ENCODE peak calls at places on chromosomes 13 and 19, in four cellular contexts. B is fibroblast of lung, H is A673, I is IMR-90. V is an unnamed sample.

GRCh38 chr19:8208710-8209110 is 460 bp upstream of the CERS4 start:
- DNase-seq in B (no peak), H (no peak), I (no peak), V (no peak)

GRCh38 chr13:44800626-44801025 is 188.6 kb downstream of the NUFIP1 start:
- DNase-seq in B (no peak), H (no peak), I (no peak), V (no peak)

GRCh38 chr19:33280351-33280921 is 21.9 kb downstream of the CEBPA start:
- DNase-seq in B (no peak), H (no peak), I (no peak), V (no peak)

GRCh38 chr13:30666113-30666512 is 48.4 kb downstream of the USPL1 start:
- DNase-seq in B (no peak), H (no peak), I (no peak), V (no peak)

GRCh38 chr13:22821589-22821988 is 359.2 kb upstream of the SGCG start:
- DNase-seq in B (no peak), H (no peak), I (no peak), V (no peak)

GRCh38 chr13:26051231-26052135 is at the start of gene SHISA2:
- DNase-seq in B (peak; percentile 67), H (peak; percentile 65), I (peak; percentile 31), V (no peak)

GRCh38 chr13:44989941-44990340 is 603 bp downstream of the GPALPP1 start:
- DNase-seq in B (no peak), H (no peak), I (no peak), V (no peak)

GRCh38 chr19:22634450-22634827 is 315 bp downstream of the ZNF492 start:
- DNase-seq in B (no peak), H (no peak), I (no peak), V (no peak)

GRCh38 chr19:55487884-55488687 is at the start of gene SSC5D:
- DNase-seq in B (peak; percentile 65), H (no peak), I (peak; percentile 26), V (no peak)

GRCh38 chr19:17753976-17754375 is 2.7 kb downstream of the FCHO1 start:
- DNase-seq in B (no peak), H (peak; percentile 44), I (no peak), V (no peak)

GRCh38 chr13:113299951-113300350 is 2.9 kb downstream of the LAMP1 start:
- DNase-seq in B (no peak), H (no peak), I (no peak), V (no peak)

GRCh38 chr13:99124695-99125334 is 75.8 kb upstream of the UBAC2 start:
- DNase-seq in B (peak; percentile 79), H (peak; percentile 65), I (peak; percentile 45), V (peak; percentile 94)

GRCh38 chr13:66461021-66461420 is 769.1 kb downstream of the PCDH9 start:
- DNase-seq in B (peak; percentile 60), H (no peak), I (peak; percentile 54), V (no peak)

GRCh38 chr19:43470288-43470687 is 4.9 kb upstream of the LYPD3 start:
- DNase-seq in B (peak; percentile 76), H (no peak), I (peak; percentile 93), V (peak; percentile 66)

GRCh38 chr13:79631260-79631659 is 150.3 kb downstream of the NDFIP2 start:
- DNase-seq in B (peak; percentile 75), H (peak; percentile 87), I (peak; percentile 49), V (peak; percentile 32)

GRCh38 chr19:45615795-45616708 is 14.0 kb upstream of the GPR4 start:
- DNase-seq in B (peak; percentile 79), H (peak; percentile 94), I (peak; percentile 80), V (peak; percentile 89)

GRCh38 chr19:898663-899062 is 5.4 kb downstream of the RNU6-9 start:
- DNase-seq in B (no peak), H (peak; percentile 49), I (no peak), V (no peak)

GRCh38 chr13:27006519-27007161 is 165.0 kb downstream of the USP12 start:
- DNase-seq in B (peak; percentile 34), H (peak; percentile 32), I (peak; percentile 12), V (no peak)

GRCh38 chr13:105817011-105817410 is 718.5 kb downstream of the EFNB2 start:
- DNase-seq in B (no peak), H (no peak), I (no peak), V (no peak)

GRCh38 chr19:18668252-18668631 is 15.2 kb upstream of the CRTC1 start:
- DNase-seq in B (no peak), H (no peak), I (no peak), V (no peak)

GRCh38 chr13:105343134-105343806 is 1192.2 kb downstream of the EFNB2 start:
- DNase-seq in B (peak; percentile 78), H (no peak), I (peak; percentile 59), V (no peak)

GRCh38 chr19:12983561-12984142 is 11.6 kb upstream of the NFIX start:
- DNase-seq in B (peak; percentile 63), H (peak; percentile 85), I (peak; percentile 70), V (peak; percentile 89)

GRCh38 chr19:17076539-17076919 is 952 bp downstream of the MYO9B start:
- DNase-seq in B (no peak), H (no peak), I (no peak), V (no peak)

GRCh38 chr19:17933414-17934129 is 757 bp downstream of the CCDC124 start:
- DNase-seq in B (peak; percentile 48), H (no peak), I (peak; percentile 42), V (peak; percentile 40)

GRCh38 chr13:66329988-66330429 is 900.1 kb downstream of the PCDH9 start:
- DNase-seq in B (peak; percentile 22), H (peak; percentile 3), I (peak; percentile 37), V (no peak)

GRCh38 chr19:3788991-3789778 is 3.0 kb upstream of the MATK start:
- DNase-seq in B (no peak), H (no peak), I (no peak), V (no peak)

GRCh38 chr19:16825312-16826168 is 3.7 kb upstream of the SIN3B start:
- DNase-seq in B (peak; percentile 79), H (peak; percentile 76), I (peak; percentile 63), V (peak; percentile 78)

GRCh38 chr19:18156841-18157464 is 4.0 kb downstream of the PIK3R2 start:
- DNase-seq in B (peak; percentile 82), H (peak; percentile 30), I (peak; percentile 83), V (no peak)

GRCh38 chr13:36530050-36530789 is 97.9 kb downstream of the CCNA1 start:
- DNase-seq in B (peak; percentile 88), H (peak; percentile 67), I (no peak), V (no peak)

GRCh38 chr13:23570099-23570926 is at the start of gene TNFRSF19:
- DNase-seq in B (peak; percentile 92), H (peak; percentile 49), I (peak; percentile 91), V (no peak)

DNA sequence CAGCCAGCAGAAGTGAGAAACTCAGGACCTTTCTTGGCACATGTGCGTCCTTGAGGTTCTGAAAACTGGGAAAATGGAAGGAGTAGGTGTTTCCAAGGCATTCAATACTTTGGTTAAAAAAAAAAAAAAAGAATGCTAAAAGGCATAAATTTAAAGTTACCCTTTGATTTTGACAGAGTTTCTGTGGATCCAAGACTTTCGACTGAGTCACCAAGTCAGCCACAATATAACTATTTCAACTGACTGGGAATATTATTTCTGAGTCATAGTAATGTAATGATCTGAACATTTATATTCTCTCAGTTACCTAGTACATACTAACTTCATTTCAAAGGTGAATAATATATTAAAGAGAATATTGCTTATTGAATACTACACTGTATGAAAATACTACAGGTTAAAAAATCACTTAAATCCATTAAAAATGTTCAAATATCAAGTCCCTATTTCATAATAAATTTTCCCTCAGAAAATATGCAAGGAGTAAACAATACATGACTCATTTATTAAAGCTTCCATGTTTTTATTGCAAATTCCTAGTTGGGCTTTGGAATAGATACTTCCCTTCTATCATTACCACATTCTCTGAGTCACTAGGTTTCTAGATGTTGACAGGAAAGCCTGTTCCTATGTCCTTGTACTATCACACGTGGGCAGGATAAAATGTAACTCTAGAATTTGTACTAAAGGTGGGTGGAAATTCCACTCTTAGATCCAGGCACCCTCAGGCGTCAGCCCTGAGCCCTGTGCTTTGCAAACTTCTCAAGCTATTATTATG is 2.3 kb upstream of the ITGBL1 start:
- DNase-seq in B (peak; percentile 96), H (no peak), I (peak; percentile 93), V (no peak)
- H3K4me1 ChIP-seq in B (peaks cover 24% of the 10 kb centered on the region), H (peaks cover 30% of the 10 kb centered on the region), I (peaks cover 27% of the 10 kb centered on the region), V (peaks cover 53% of the 10 kb centered on the region)

GRCh38 chr13:28451482-28452217 is 43.3 kb downstream of the FLT1 start:
- DNase-seq in B (no peak), H (no peak), I (no peak), V (no peak)

GRCh38 chr13:28452755-28453154 is 42.2 kb downstream of the FLT1 start:
- DNase-seq in B (no peak), H (no peak), I (no peak), V (no peak)

GRCh38 chr13:28459911-28460310 is 35.0 kb downstream of the FLT1 start:
- DNase-seq in B (no peak), H (no peak), I (no peak), V (no peak)

GRCh38 chr13:28458604-28459003 is 36.3 kb downstream of the FLT1 start:
- DNase-seq in B (no peak), H (no peak), I (no peak), V (no peak)

GRCh38 chr13:28455580-28456194 is 39.2 kb downstream of the FLT1 start:
- DNase-seq in B (no peak), H (no peak), I (no peak), V (no peak)
- H3K4me3 ChIP-seq in B (no peak overlapping the region), H (no peak overlapping the region), I (no peak overlapping the region), V (no peak overlapping the region)

GRCh38 chr19:48218964-48219363 is 36.7 kb downstream of the CARD8 start:
- DNase-seq in B (no peak), H (peak; percentile 64), I (peak; percentile 22), V (peak; percentile 56)

GRCh38 chr19:48221628-48222027 is 34.1 kb downstream of the CARD8 start:
- DNase-seq in B (no peak), H (no peak), I (no peak), V (no peak)

GRCh38 chr19:48213959-48214358 is 41.8 kb downstream of the CARD8 start:
- DNase-seq in B (no peak), H (no peak), I (no peak), V (no peak)

DNA sequence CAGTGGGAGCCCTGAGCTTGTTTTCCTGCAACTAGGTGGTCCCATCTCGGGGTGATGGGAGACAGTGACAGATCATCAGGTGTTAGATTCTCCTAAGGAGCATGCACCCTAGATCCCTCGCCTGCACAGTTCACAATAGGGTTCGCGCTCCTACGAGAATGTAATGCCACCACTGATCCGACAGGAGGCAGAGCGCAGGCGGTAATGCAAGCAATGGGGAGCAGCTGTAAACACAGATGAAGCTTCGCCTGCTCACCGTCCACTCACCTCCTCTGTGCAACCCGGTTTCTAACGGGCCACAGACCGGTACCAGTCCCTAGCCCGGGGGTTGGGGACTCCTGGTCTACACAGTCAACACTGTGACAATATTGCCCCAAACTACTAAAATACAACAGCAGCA is 38.8 kb downstream of the CARD8 start:
- DNase-seq in B (no peak), H (no peak), I (no peak), V (no peak)
- H3K27ac ChIP-seq in B (no peak overlapping the region), H (no peak overlapping the region), I (no peak overlapping the region), V (no peak overlapping the region)

GRCh38 chr19:2076481-2077082 is 19.5 kb downstream of the MOB3A start:
- DNase-seq in B (no peak), H (no peak), I (no peak), V (no peak)
- H3K4me1 ChIP-seq in B (no peaks in the 10 kb centered on the region), H (no peaks in the 10 kb centered on the region), I (no peaks in the 10 kb centered on the region), V (no peaks in the 10 kb centered on the region)

GRCh38 chr19:51064534-51065220 is at the start of gene KLK13:
- DNase-seq in B (no peak), H (no peak), I (no peak), V (no peak)
- H3K4me3 ChIP-seq in B (no peak within 1 kb of the TSS), H (no peak within 1 kb of the TSS), I (peak within 1 kb of the TSS; percentile 14), V (no peak within 1 kb of the TSS)

V was measured in SJSA1.